ENCODE peak calls at places on chromosomes 7 and 10, in ten cellular contexts. V is transverse colon, Y is Panc1, C is SK-N-SH, G is GM23338, S is stomach, D is GM12878, R is prostate gland, U is HCT116, F is K562. A is an unnamed sample.

GRCh38 chr7:117737882-117738281 is 135.4 kb downstream of the CTTNBP2 start:
- DNase-seq in V (no peak), Y (no peak), C (no peak), G (no peak), S (no peak), D (no peak), R (no peak), U (no peak), F (no peak), A (no peak)

GRCh38 chr10:28676297-28676967 is 889 bp upstream of the BAMBI start:
- DNase-seq in V (peak; percentile 13), Y (no peak), C (no peak), G (peak; percentile 78), S (peak; percentile 26), D (no peak), R (no peak), U (no peak), F (no peak), A (no peak)

GRCh38 chr7:140674356-140674800 is 1.6 kb downstream of the ADCK2 start:
- DNase-seq in V (peak; percentile 42), Y (no peak), C (no peak), G (no peak), S (peak; percentile 63), D (no peak), R (no peak), U (no peak), F (no peak), A (no peak)

GRCh38 chr7:91265693-91266066 is 1.4 kb downstream of the FZD1 start:
- DNase-seq in V (peak; percentile 24), Y (no peak), C (no peak), G (peak; percentile 36), S (no peak), D (no peak), R (peak; percentile 23), U (no peak), F (no peak), A (no peak)

GRCh38 chr7:157468221-157469111 is 131.7 kb downstream of the DNAJB6 start:
- DNase-seq in V (no peak), Y (no peak), C (no peak), G (no peak), S (peak; percentile 22), D (no peak), R (no peak), U (no peak), F (no peak), A (no peak)

GRCh38 chr10:112302335-112302734 is 19.1 kb downstream of the TECTB start:
- DNase-seq in V (no peak), Y (no peak), C (no peak), G (no peak), S (no peak), D (no peak), R (no peak), U (no peak), F (no peak), A (no peak)

GRCh38 chr7:128863433-128863989 is 855 bp downstream of the ATP6V1F start:
- DNase-seq in V (peak; percentile 45), Y (no peak), C (peak; percentile 91), G (peak; percentile 90), S (peak; percentile 42), D (no peak), R (peak; percentile 33), U (peak; percentile 56), F (peak; percentile 82), A (peak; percentile 67)

GRCh38 chr7:121515181-121515580 is 119.1 kb upstream of the FAM3C start:
- DNase-seq in V (no peak), Y (no peak), C (no peak), G (no peak), S (no peak), D (no peak), R (no peak), U (no peak), F (no peak), A (no peak)

GRCh38 chr7:26857534-26858228 is 6.7 kb downstream of the SKAP2 start:
- DNase-seq in V (peak; percentile 38), Y (no peak), C (peak; percentile 13), G (peak; percentile 72), S (no peak), D (no peak), R (no peak), U (no peak), F (no peak), A (no peak)

GRCh38 chr10:11501600-11501999 is 109.8 kb downstream of the USP6NL start:
- DNase-seq in V (no peak), Y (no peak), C (no peak), G (no peak), S (no peak), D (no peak), R (no peak), U (no peak), F (no peak), A (no peak)

GRCh38 chr7:31129067-31129466 is 77.0 kb downstream of the ADCYAP1R1 start:
- DNase-seq in V (no peak), Y (no peak), C (no peak), G (peak; percentile 39), S (no peak), D (no peak), R (no peak), U (no peak), F (no peak), A (no peak)

GRCh38 chr10:132257271-132257670 is 50.5 kb downstream of the STK32C start:
- DNase-seq in V (no peak), Y (no peak), C (peak; percentile 63), G (no peak), S (no peak), D (no peak), R (no peak), U (no peak), F (peak; percentile 42), A (no peak)

GRCh38 chr10:29430101-29430500 is 141.2 kb downstream of the LYZL1 start:
- DNase-seq in V (no peak), Y (no peak), C (no peak), G (no peak), S (no peak), D (no peak), R (no peak), U (no peak), F (no peak), A (no peak)

GRCh38 chr10:62726142-62726541 is 78.4 kb upstream of the ADO start:
- DNase-seq in V (no peak), Y (no peak), C (no peak), G (no peak), S (no peak), D (no peak), R (no peak), U (no peak), F (no peak), A (no peak)

GRCh38 chr10:26057466-26057865 is 123.4 kb downstream of the MYO3A start:
- DNase-seq in V (no peak), Y (no peak), C (no peak), G (no peak), S (no peak), D (no peak), R (no peak), U (no peak), F (no peak), A (no peak)

GRCh38 chr7:130491841-130492518 is at the start of gene MEST:
- DNase-seq in V (no peak), Y (no peak), C (peak; percentile 80), G (peak; percentile 57), S (no peak), D (no peak), R (peak; percentile 6), U (no peak), F (no peak), A (no peak)
- TF ChIP-seq POLR2AphosphoS5 in V (no peak), Y (no peak), C (peak; percentile 35), G (no peak), S (no peak), D (no peak), R (no peak), U (no peak), F (no peak), A (no peak)

DNA sequence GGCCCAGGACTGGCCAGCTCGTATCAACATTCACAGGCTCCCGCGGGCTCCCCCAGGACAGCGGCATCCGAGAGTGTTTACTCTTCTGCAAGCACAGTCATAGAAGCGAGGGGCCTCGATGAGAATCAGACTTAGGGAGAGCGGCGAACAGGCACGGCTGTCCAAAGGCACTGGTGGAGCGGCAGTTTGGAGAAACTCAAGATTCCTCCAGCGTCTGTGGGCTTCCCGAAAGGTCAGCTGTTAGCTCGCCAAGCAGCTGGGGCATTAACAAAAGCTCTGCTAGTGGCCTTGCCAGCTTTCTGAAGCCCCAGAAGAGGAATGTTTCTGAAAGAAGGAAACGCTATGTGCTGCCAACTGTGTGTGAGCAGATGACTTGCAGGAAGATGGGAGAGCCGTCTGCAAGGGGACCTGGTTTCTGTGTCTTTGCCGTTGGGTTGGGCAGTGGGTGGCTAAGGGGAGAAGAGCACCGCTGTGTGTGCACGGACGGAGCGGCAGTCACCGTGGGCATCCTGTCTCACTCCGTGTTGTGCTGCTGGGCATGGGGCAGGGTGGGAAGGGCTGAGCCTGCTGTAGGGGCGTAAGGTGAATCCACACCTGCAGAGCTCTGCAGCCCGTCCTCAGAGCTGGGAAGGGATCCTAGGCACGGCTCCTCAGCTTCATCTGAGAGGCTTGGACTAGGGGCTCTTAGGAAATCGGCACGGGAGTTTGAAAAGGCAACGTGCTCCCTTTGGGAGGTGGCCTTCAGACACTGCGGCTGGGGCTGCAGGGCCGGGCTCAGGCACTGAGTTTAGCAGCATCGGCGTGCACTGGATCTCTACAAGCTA is 42.1 kb downstream of the AMZ1 start:
- DNase-seq in V (no peak), Y (no peak), C (no peak), G (no peak), S (peak; percentile 24), D (no peak), R (no peak), U (no peak), F (no peak), A (no peak)
- TF ChIP-seq POLR2AphosphoS5 in V (peak; percentile 51), Y (no peak), C (no peak), G (no peak), S (peak; percentile 4), D (no peak), R (no peak), U (no peak), F (no peak), A (no peak)

GRCh38 chr10:3781458-3782098 is 3.4 kb downstream of the KLF6 start:
- DNase-seq in V (peak; percentile 68), Y (no peak), C (no peak), G (no peak), S (peak; percentile 59), D (no peak), R (no peak), U (no peak), F (no peak), A (no peak)
- TF ChIP-seq POLR2AphosphoS5 in V (peak; percentile 35), Y (peak; percentile 29), C (no peak), G (no peak), S (no peak), D (peak; percentile 18), R (no peak), U (no peak), F (no peak), A (no peak)

DNA sequence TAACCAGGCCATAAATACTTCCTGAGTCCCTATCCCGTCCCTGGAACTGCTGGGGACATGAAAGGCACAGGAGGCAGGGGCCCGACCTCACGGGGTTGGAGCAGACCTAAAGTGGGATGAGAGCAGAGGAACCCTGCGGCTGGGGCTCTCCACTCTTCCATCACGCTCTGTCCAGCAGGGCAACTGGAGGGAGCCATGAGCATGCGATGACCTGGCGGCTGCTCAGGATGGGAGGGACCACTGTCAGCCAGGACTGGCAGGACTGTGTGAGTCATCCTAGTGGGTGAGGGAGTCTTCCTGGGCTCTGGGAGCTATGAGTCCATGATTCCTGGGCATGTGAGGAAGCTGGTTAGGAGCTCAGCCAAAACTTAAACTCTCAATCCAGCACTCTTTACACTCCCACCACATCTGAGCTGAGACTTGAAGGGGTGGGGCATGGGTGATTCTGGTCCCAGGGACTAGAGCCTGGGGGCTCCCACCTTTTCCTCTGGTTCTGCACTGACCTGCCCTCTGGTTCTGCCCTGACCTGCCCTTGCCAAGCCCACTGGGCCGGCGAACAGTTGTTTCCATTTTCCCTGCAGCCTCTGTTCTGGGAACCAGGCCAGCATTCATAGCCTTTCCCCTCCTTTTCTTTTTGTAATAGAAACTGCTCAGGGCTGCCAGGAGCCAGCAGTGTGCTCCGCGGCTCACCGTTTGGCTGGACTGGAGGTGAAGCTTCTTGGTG is 47.1 kb downstream of the SYPL1 start:
- DNase-seq in V (peak; percentile 79), Y (peak; percentile 81), C (peak; percentile 82), G (no peak), S (peak; percentile 88), D (no peak), R (peak; percentile 90), U (peak; percentile 82), F (peak; percentile 50), A (no peak)
- TF ChIP-seq POLR2AphosphoS5 in V (peak; percentile 62), Y (peak; percentile 64), C (peak; percentile 65), G (no peak), S (peak; percentile 58), D (no peak), R (peak; percentile 71), U (peak; percentile 80), F (no peak), A (no peak)

A was measured in HL-60.